ENCODE peak calls at places on chromosomes 6 and 20, in six cellular contexts. One of them, this sample, is unnamed.
A peak's percentile ranks its signal among the peaks of the same experiment; 100 is the strongest.

GRCh38 chr6:119612176-119612870 is 262.8 kb upstream of the MAN1A1 start:
- DNase-seq in tibial artery: no peak
- DNase-seq in suprapubic skin: no peak
- DNase-seq in GM12878: no peak
- DNase-seq in MM.1S: no peak
- DNase-seq in HepG2: peak; percentile 4
- DNase-seq in this sample: no peak

GRCh38 chr6:139457482-139457881 is 83.0 kb upstream of the CITED2 start:
- DNase-seq in tibial artery: no peak
- DNase-seq in suprapubic skin: no peak
- DNase-seq in GM12878: no peak
- DNase-seq in MM.1S: no peak
- DNase-seq in HepG2: no peak
- DNase-seq in this sample: no peak

GRCh38 chr6:85278456-85279035 is 171.3 kb upstream of the NT5E start:
- DNase-seq in tibial artery: no peak
- DNase-seq in suprapubic skin: no peak
- DNase-seq in GM12878: no peak
- DNase-seq in MM.1S: no peak
- DNase-seq in HepG2: no peak
- DNase-seq in this sample: no peak

GRCh38 chr20:50845566-50846211 is 50.8 kb downstream of the BCAS4 start:
- DNase-seq in tibial artery: no peak
- DNase-seq in suprapubic skin: no peak
- DNase-seq in GM12878: no peak
- DNase-seq in MM.1S: no peak
- DNase-seq in HepG2: no peak
- DNase-seq in this sample: no peak

GRCh38 chr6:70657706-70658105 is 10.0 kb upstream of the SMAP1 start:
- DNase-seq in tibial artery: no peak
- DNase-seq in suprapubic skin: no peak
- DNase-seq in GM12878: peak; percentile 37
- DNase-seq in MM.1S: no peak
- DNase-seq in HepG2: no peak
- DNase-seq in this sample: no peak

GRCh38 chr20:47352332-47353223 is 3.9 kb downstream of the ZMYND8 start:
- DNase-seq in tibial artery: no peak
- DNase-seq in suprapubic skin: no peak
- DNase-seq in GM12878: no peak
- DNase-seq in MM.1S: peak; percentile 49
- DNase-seq in HepG2: no peak
- DNase-seq in this sample: peak; percentile 40

GRCh38 chr6:42748241-42748898 is 2.5 kb upstream of the TBCC start:
- DNase-seq in tibial artery: no peak
- DNase-seq in suprapubic skin: no peak
- DNase-seq in GM12878: no peak
- DNase-seq in MM.1S: no peak
- DNase-seq in HepG2: no peak
- DNase-seq in this sample: no peak

GRCh38 chr6:112289039-112289566 is 34.7 kb upstream of the LAMA4 start:
- DNase-seq in tibial artery: peak; percentile 72
- DNase-seq in suprapubic skin: peak; percentile 71
- DNase-seq in GM12878: no peak
- DNase-seq in MM.1S: no peak
- DNase-seq in HepG2: no peak
- DNase-seq in this sample: no peak

GRCh38 chr6:148521586-148521985 is 178.9 kb downstream of the SASH1 start:
- DNase-seq in tibial artery: no peak
- DNase-seq in suprapubic skin: no peak
- DNase-seq in GM12878: no peak
- DNase-seq in MM.1S: no peak
- DNase-seq in HepG2: no peak
- DNase-seq in this sample: no peak

GRCh38 chr20:50558483-50558925 is 48.3 kb downstream of the PTPN1 start:
- DNase-seq in tibial artery: no peak
- DNase-seq in suprapubic skin: no peak
- DNase-seq in GM12878: no peak
- DNase-seq in MM.1S: no peak
- DNase-seq in HepG2: no peak
- DNase-seq in this sample: no peak

GRCh38 chr20:17664025-17664638 is 17.9 kb downstream of the RRBP1 start:
- DNase-seq in tibial artery: peak; percentile 12
- DNase-seq in suprapubic skin: no peak
- DNase-seq in GM12878: no peak
- DNase-seq in MM.1S: no peak
- DNase-seq in HepG2: no peak
- DNase-seq in this sample: no peak

GRCh38 chr6:38305995-38306681 is 333.6 kb downstream of the BTBD9 start:
- DNase-seq in tibial artery: no peak
- DNase-seq in suprapubic skin: no peak
- DNase-seq in GM12878: peak; percentile 40
- DNase-seq in MM.1S: no peak
- DNase-seq in HepG2: no peak
- DNase-seq in this sample: peak; percentile 56

GRCh38 chr6:150631982-150632642 is 32.4 kb downstream of the PLEKHG1 start:
- DNase-seq in tibial artery: no peak
- DNase-seq in suprapubic skin: no peak
- DNase-seq in GM12878: no peak
- DNase-seq in MM.1S: no peak
- DNase-seq in HepG2: no peak
- DNase-seq in this sample: no peak

GRCh38 chr6:130365166-130366010 is 429 bp upstream of the TMEM200A start:
- DNase-seq in tibial artery: peak; percentile 47
- DNase-seq in suprapubic skin: peak; percentile 80
- DNase-seq in GM12878: no peak
- DNase-seq in MM.1S: no peak
- DNase-seq in HepG2: peak; percentile 40
- DNase-seq in this sample: peak; percentile 68

GRCh38 chr6:40164345-40164755 is 230.1 kb upstream of the MOCS1 start:
- DNase-seq in tibial artery: no peak
- DNase-seq in suprapubic skin: no peak
- DNase-seq in GM12878: no peak
- DNase-seq in MM.1S: no peak
- DNase-seq in HepG2: no peak
- DNase-seq in this sample: no peak

GRCh38 chr6:121965739-121966138 is 433.7 kb upstream of the HSF2 start:
- DNase-seq in tibial artery: no peak
- DNase-seq in suprapubic skin: peak; percentile 72
- DNase-seq in GM12878: no peak
- DNase-seq in MM.1S: no peak
- DNase-seq in HepG2: no peak
- DNase-seq in this sample: no peak

GRCh38 chr6:4844108-4844507 is 67.9 kb downstream of the CDYL start:
- DNase-seq in tibial artery: no peak
- DNase-seq in suprapubic skin: no peak
- DNase-seq in GM12878: no peak
- DNase-seq in MM.1S: no peak
- DNase-seq in HepG2: no peak
- DNase-seq in this sample: no peak

GRCh38 chr6:47161176-47161687 is 119.1 kb upstream of the ADGRF1 start:
- DNase-seq in tibial artery: no peak
- DNase-seq in suprapubic skin: no peak
- DNase-seq in GM12878: no peak
- DNase-seq in MM.1S: no peak
- DNase-seq in HepG2: no peak
- DNase-seq in this sample: no peak

GRCh38 chr6:156803353-156803752 is 26.2 kb downstream of the ARID1B start:
- DNase-seq in tibial artery: no peak
- DNase-seq in suprapubic skin: no peak
- DNase-seq in GM12878: no peak
- DNase-seq in MM.1S: no peak
- DNase-seq in HepG2: no peak
- DNase-seq in this sample: no peak

GRCh38 chr6:131958551-131959470 is 7.6 kb upstream of the CCN2 start:
- DNase-seq in tibial artery: no peak
- DNase-seq in suprapubic skin: no peak
- DNase-seq in GM12878: no peak
- DNase-seq in MM.1S: no peak
- DNase-seq in HepG2: peak; percentile 99
- DNase-seq in this sample: no peak

GRCh38 chr20:16388731-16389130 is 184.5 kb downstream of the KIF16B start:
- DNase-seq in tibial artery: no peak
- DNase-seq in suprapubic skin: no peak
- DNase-seq in GM12878: no peak
- DNase-seq in MM.1S: no peak
- DNase-seq in HepG2: no peak
- DNase-seq in this sample: no peak

GRCh38 chr6:6923605-6924004 is 184.2 kb upstream of the RREB1 start:
- DNase-seq in tibial artery: no peak
- DNase-seq in suprapubic skin: no peak
- DNase-seq in GM12878: no peak
- DNase-seq in MM.1S: no peak
- DNase-seq in HepG2: no peak
- DNase-seq in this sample: no peak

DNA sequence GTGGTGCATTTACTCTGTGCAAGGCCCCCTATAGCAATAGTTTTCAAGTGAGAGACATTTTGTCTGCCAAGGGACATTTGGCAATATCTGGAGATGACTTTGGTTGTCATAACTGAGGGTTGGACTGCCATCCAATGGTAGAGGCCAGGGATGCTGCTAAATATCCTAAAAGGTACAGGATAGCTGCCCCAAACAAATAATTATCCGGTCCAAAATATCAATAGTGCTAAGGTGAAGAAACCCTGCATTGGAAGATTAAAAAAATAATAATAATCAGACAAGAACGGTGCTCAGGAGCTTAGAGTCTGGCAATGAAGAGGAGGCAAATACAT is 11.3 kb upstream of the FILIP1 start:
- DNase-seq in tibial artery: peak; percentile 49
- DNase-seq in suprapubic skin: no peak
- DNase-seq in GM12878: no peak
- DNase-seq in MM.1S: no peak
- DNase-seq in HepG2: no peak
- DNase-seq in this sample: no peak
- TF ChIP-seq CTCF in tibial artery: peak; percentile 39
- TF ChIP-seq CTCF in suprapubic skin: no peak
- TF ChIP-seq CTCF in GM12878: no peak
- TF ChIP-seq CTCF in MM.1S: peak; percentile 7
- TF ChIP-seq CTCF in HepG2: no peak
- TF ChIP-seq CTCF in this sample: peak; percentile 19

GRCh38 chr20:4563031-4563430 is 158.7 kb upstream of the PRND start:
- DNase-seq in tibial artery: no peak
- DNase-seq in suprapubic skin: no peak
- DNase-seq in GM12878: no peak
- DNase-seq in MM.1S: no peak
- DNase-seq in HepG2: no peak
- DNase-seq in this sample: no peak
- H3K27me3 ChIP-seq in tibial artery: no peaks in the 10 kb centered on the region
- H3K27me3 ChIP-seq in suprapubic skin: peaks cover 3% of the 10 kb centered on the region
- H3K27me3 ChIP-seq in GM12878: no peaks in the 10 kb centered on the region
- H3K27me3 ChIP-seq in MM.1S: no peaks in the 10 kb centered on the region
- H3K27me3 ChIP-seq in HepG2: no peaks in the 10 kb centered on the region
- H3K27me3 ChIP-seq in this sample: no peaks in the 10 kb centered on the region

DNA sequence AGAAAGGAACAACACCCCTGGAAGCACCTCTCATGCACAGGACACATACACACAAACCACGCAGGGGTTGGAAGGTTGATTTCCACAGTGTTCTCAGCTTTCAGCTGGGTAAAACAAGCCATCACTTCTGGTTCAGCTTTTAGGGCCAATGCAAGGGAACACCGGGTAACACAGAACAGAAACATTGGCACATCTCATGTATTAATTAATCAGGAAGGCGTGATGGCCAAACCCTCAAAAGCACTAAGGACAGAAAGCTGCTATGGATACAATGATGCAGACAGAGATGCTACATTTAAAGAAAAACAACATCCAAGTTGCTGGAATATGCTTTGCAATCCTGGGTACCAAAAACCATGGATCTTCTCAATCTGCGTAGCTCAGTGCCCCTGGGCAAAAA is 104.3 kb upstream of the BEND6 start:
- DNase-seq in tibial artery: no peak
- DNase-seq in suprapubic skin: no peak
- DNase-seq in GM12878: no peak
- DNase-seq in MM.1S: no peak
- DNase-seq in HepG2: no peak
- DNase-seq in this sample: no peak
- H3K4me3 ChIP-seq in tibial artery: peak overlapping the region; percentile 72
- H3K4me3 ChIP-seq in suprapubic skin: peak overlapping the region; percentile 48
- H3K4me3 ChIP-seq in GM12878: peak overlapping the region; percentile 100
- H3K4me3 ChIP-seq in MM.1S: no peak overlapping the region
- H3K4me3 ChIP-seq in HepG2: no peak overlapping the region
- H3K4me3 ChIP-seq in this sample: peak overlapping the region; percentile 72

GRCh38 chr20:20831794-20832193 is 119.3 kb upstream of the RALGAPA2 start:
- DNase-seq in tibial artery: no peak
- DNase-seq in suprapubic skin: no peak
- DNase-seq in GM12878: no peak
- DNase-seq in MM.1S: no peak
- DNase-seq in HepG2: no peak
- DNase-seq in this sample: no peak

GRCh38 chr20:20835897-20836296 is 123.5 kb upstream of the RALGAPA2 start:
- DNase-seq in tibial artery: no peak
- DNase-seq in suprapubic skin: no peak
- DNase-seq in GM12878: no peak
- DNase-seq in MM.1S: no peak
- DNase-seq in HepG2: no peak
- DNase-seq in this sample: no peak

GRCh38 chr20:20839771-20840170 is 127.3 kb upstream of the RALGAPA2 start:
- DNase-seq in tibial artery: no peak
- DNase-seq in suprapubic skin: no peak
- DNase-seq in GM12878: no peak
- DNase-seq in MM.1S: no peak
- DNase-seq in HepG2: no peak
- DNase-seq in this sample: no peak

GRCh38 chr20:20832715-20833114 is 120.3 kb upstream of the RALGAPA2 start:
- DNase-seq in tibial artery: no peak
- DNase-seq in suprapubic skin: no peak
- DNase-seq in GM12878: no peak
- DNase-seq in MM.1S: no peak
- DNase-seq in HepG2: no peak
- DNase-seq in this sample: no peak

GRCh38 chr20:20837574-20838021 is 125.2 kb upstream of the RALGAPA2 start:
- DNase-seq in tibial artery: peak; percentile 32
- DNase-seq in suprapubic skin: no peak
- DNase-seq in GM12878: no peak
- DNase-seq in MM.1S: peak; percentile 32
- DNase-seq in HepG2: peak; percentile 60
- DNase-seq in this sample: no peak
- TF ChIP-seq CTCF in tibial artery: peak; percentile 39
- TF ChIP-seq CTCF in suprapubic skin: peak; percentile 45
- TF ChIP-seq CTCF in GM12878: peak; percentile 57
- TF ChIP-seq CTCF in MM.1S: peak; percentile 58
- TF ChIP-seq CTCF in HepG2: peak; percentile 91
- TF ChIP-seq CTCF in this sample: peak; percentile 59

DNA sequence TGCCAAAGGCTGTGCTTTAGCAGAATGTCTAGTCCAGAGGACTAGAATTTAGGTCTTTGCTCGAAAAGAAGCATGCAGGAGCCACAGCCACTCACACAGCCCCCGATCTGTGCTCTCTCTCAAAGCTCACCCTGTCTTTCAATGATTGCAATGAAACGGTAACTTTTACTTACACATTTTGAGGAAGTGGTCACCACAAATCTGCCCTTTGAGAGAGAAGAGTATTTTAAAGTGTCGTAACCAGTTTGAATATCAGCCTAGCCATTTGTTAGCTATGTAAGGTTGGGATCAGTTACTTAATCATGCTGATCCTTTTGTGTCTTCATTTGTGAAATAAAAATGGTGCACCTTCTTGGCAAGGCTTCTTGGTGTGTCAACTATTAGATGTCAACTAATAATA is 209.0 kb downstream of the TFAP2A start:
- DNase-seq in tibial artery: no peak
- DNase-seq in suprapubic skin: no peak
- DNase-seq in GM12878: no peak
- DNase-seq in MM.1S: no peak
- DNase-seq in HepG2: no peak
- DNase-seq in this sample: no peak
- H3K27me3 ChIP-seq in tibial artery: no peaks in the 10 kb centered on the region
- H3K27me3 ChIP-seq in suprapubic skin: no peaks in the 10 kb centered on the region
- H3K27me3 ChIP-seq in GM12878: no peaks in the 10 kb centered on the region
- H3K27me3 ChIP-seq in MM.1S: no peaks in the 10 kb centered on the region
- H3K27me3 ChIP-seq in HepG2: no peaks in the 10 kb centered on the region
- H3K27me3 ChIP-seq in this sample: no peaks in the 10 kb centered on the region